ENCODE peak calls at places on chromosomes 13 and 19, in six cellular contexts. J is RWPE1; U is neural progenitor cell; S is mammary epithelial cell; Z is CD8-positive, alpha-beta T cell; D is thoracic aorta. G is an unnamed sample.

GRCh38 chr13:50126378-50127016 is 111.3 kb downstream of the KCNRG start:
- DNase-seq in Z (no peak), J (no peak), D (no peak), U (peak), S (no peak), G (no peak)

GRCh38 chr13:71867101-71867814 is at the start of gene DACH1:
- DNase-seq in J (no peak), Z (no peak), D (no peak), S (peak), U (peak), G (no peak)

GRCh38 chr13:99959127-99959529 is 12.4 kb downstream of the ZIC5 start:
- DNase-seq in U (peak), S (no peak), J (no peak), D (no peak), Z (no peak), G (no peak)

GRCh38 chr13:40145139-40145538 is 489.7 kb downstream of the COG6 start:
- DNase-seq in S (no peak), D (no peak), Z (no peak), J (no peak), U (no peak), G (no peak)

GRCh38 chr19:40642062-40642706 is 41.0 kb downstream of the LTBP4 start:
- DNase-seq in Z (no peak), S (no peak), U (no peak), J (no peak), D (no peak), G (no peak)

GRCh38 chr13:21625366-21625765 is 21.4 kb upstream of the MICU2 start:
- DNase-seq in S (peak), J (peak), U (no peak), D (no peak), Z (no peak), G (no peak)

GRCh38 chr13:41071775-41072174 is 10.5 kb downstream of the WBP4 start:
- DNase-seq in S (no peak), J (no peak), D (no peak), Z (no peak), U (no peak), G (no peak)

GRCh38 chr13:51912091-51912490 is 50.3 kb downstream of the CCDC70 start:
- DNase-seq in U (no peak), S (no peak), Z (no peak), J (no peak), D (no peak), G (no peak)

GRCh38 chr13:20136781-20137703 is 23.8 kb downstream of the GJA3 start:
- DNase-seq in Z (no peak), J (no peak), U (peak), D (no peak), S (peak), G (peak)

GRCh38 chr19:55676384-55676783 is 1.4 kb downstream of the EPN1 start:
- DNase-seq in S (peak), Z (no peak), U (no peak), D (no peak), J (no peak), G (no peak)
- TF ChIP-seq CTCF in S (peak), Z (no peak), U (no peak), D (no peak), J (peak), G (no peak)

GRCh38 chr19:1377176-1377964 is 6.3 kb upstream of the NDUFS7 start:
- DNase-seq in J (no peak), Z (no peak), S (no peak), D (no peak), U (no peak), G (no peak)

GRCh38 chr19:1376415-1376805 is 7.3 kb upstream of the NDUFS7 start:
- DNase-seq in D (no peak), S (no peak), Z (no peak), U (no peak), J (no peak), G (no peak)

GRCh38 chr19:1379126-1379905 is 4.4 kb upstream of the NDUFS7 start:
- DNase-seq in U (no peak), S (no peak), J (no peak), Z (no peak), D (no peak), G (no peak)

GRCh38 chr19:1379961-1380489 is 3.7 kb upstream of the NDUFS7 start:
- DNase-seq in Z (no peak), S (no peak), U (no peak), D (no peak), J (no peak), G (no peak)

GRCh38 chr19:1377965-1378785 is 5.5 kb upstream of the NDUFS7 start:
- DNase-seq in U (no peak), J (no peak), Z (no peak), D (no peak), S (no peak), G (no peak)
- TF ChIP-seq CTCF in U (no peak), J (no peak), Z (no peak), D (no peak), S (peak), G (no peak)

DNA sequence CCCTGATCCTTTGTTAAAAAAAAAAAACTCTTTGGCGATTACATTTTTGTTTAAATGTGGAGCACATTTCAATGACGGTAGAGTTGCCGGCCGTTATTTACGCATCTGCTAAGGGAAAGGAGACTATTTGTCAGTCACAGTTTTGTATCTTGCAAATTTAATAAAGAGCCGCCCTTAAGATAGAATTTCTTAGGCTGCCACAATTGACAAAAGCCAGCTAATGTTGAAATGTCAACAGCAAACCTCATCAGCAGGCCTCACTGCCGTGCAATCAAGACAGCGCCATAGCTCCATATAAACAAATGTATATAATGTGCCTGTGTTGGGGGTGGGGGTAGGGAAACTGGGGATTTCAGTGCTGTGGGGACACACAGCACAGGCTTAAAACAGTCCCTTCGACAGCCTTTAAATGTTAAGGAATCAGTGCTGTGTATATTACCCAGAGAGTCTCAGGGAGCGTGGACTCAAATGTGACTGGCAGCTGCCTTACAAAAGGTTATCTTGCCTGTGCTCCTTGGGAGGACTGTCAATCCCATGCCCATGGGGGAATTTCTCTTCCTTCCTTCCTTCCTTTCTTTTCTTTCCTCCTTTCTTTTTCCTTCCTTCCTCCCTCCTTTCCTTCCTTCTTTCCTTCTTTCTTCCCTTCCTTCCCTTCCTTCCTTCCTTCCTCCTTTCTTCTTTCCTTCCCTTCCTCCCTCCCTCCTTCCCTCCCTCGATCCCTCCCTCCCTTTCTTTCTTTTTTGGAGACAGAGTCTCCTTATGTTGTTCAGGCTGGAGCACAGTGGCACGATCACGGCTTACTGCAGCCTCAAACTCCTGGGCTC is 108.0 kb downstream of the URI1 start:
- DNase-seq in D (no peak), S (no peak), U (no peak), Z (no peak), J (no peak), G (no peak)
- TF ChIP-seq CTCF in D (no peak), S (no peak), U (no peak), Z (no peak), J (no peak), G (no peak)

GRCh38 chr13:48746816-48747215 is 93.1 kb downstream of the CYSLTR2 start:
- DNase-seq in Z (no peak), S (no peak), D (no peak), J (no peak), U (no peak), G (no peak)

GRCh38 chr13:48750588-48751383 is 97.1 kb downstream of the CYSLTR2 start:
- DNase-seq in S (no peak), J (no peak), U (no peak), D (no peak), Z (no peak), G (no peak)

GRCh38 chr13:48749144-48749543 is 95.4 kb downstream of the CYSLTR2 start:
- DNase-seq in Z (no peak), J (no peak), D (no peak), S (peak), U (no peak), G (no peak)

GRCh38 chr13:48748681-48749080 is 95.0 kb downstream of the CYSLTR2 start:
- DNase-seq in S (no peak), U (no peak), Z (no peak), J (no peak), D (no peak), G (no peak)

DNA sequence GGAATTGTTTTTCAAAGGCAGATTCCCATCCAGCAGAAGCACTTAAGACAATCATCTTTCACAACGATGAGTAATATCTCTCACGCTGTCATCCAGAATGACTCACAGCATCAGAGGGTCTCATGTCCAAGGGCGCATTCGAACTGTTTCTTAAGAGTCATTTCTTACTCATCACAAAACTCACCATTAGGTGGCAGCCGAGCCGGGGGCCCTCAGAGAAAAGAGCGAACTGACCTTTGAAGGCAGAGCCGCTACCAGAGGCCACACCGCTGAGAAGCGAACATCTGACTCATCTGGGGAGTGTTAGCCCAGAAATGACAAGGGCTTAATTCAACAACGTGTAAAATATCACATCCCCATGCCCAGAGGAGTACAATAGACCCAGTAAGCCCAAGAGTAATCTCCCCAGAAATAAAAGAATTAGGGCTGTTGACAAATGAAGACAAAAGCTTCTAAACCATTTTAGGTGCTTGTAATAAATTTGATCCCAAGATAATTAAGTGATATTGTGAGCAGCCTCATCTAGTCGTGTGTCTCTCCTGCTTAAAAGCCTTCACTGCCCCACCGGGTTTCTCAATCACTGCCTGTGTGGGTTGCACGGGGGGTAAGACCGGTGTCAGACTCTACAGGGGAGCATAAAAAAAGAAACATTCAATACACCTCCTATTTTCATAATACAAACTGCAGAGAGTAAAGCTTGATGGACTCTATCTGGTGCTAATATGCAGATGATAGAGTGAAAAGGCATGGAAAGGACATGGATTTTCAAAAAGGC is 96.2 kb downstream of the CYSLTR2 start:
- DNase-seq in D (peak), J (peak), S (peak), U (peak), Z (peak), G (peak)
- TF ChIP-seq CTCF in D (peak), J (peak), S (peak), U (peak), Z (no peak), G (peak)

G was measured in osteocyte.